ENCODE peak calls at places on chromosome 20, in eight cellular contexts. L, N, G, B, D, Y, M and I are unnamed samples.

GRCh38 chr20:5113615-5113986 is 6.2 kb downstream of the PCNA start:
- DNase-seq in L (no peak), N (no peak), G (no peak), B (no peak), D (no peak), Y (no peak), M (no peak), I (no peak)

GRCh38 chr20:45445805-45446562 is 23.6 kb upstream of the WFDC2 start:
- DNase-seq in L (no peak), N (no peak), G (no peak), B (peak; percentile 82), D (no peak), Y (peak; percentile 45), M (no peak), I (peak; percentile 45)

GRCh38 chr20:50508171-50508761 is 1.9 kb upstream of the PTPN1 start:
- DNase-seq in L (no peak), N (no peak), G (no peak), B (no peak), D (no peak), Y (no peak), M (peak; percentile 15), I (no peak)

GRCh38 chr20:3890410-3890751 is 1.2 kb downstream of the PANK2 start:
- DNase-seq in L (peak; percentile 56), N (no peak), G (no peak), B (peak; percentile 46), D (no peak), Y (no peak), M (peak; percentile 48), I (no peak)

GRCh38 chr20:43751167-43752050 is 24.6 kb upstream of the GTSF1L start:
- DNase-seq in L (peak; percentile 92), N (no peak), G (no peak), B (no peak), D (no peak), Y (no peak), M (no peak), I (peak; percentile 72)

GRCh38 chr20:3744806-3745685 is 12.6 kb downstream of the HSPA12B start:
- DNase-seq in L (no peak), N (peak; percentile 90), G (peak; percentile 83), B (peak; percentile 94), D (peak; percentile 61), Y (peak; percentile 88), M (peak; percentile 80), I (no peak)

GRCh38 chr20:25336561-25337422 is 53.8 kb downstream of the ABHD12 start:
- DNase-seq in L (peak; percentile 35), N (no peak), G (no peak), B (peak; percentile 33), D (no peak), Y (no peak), M (no peak), I (no peak)

GRCh38 chr20:5480824-5481600 is 164.3 kb upstream of the PROKR2 start:
- DNase-seq in L (no peak), N (peak; percentile 28), G (no peak), B (no peak), D (no peak), Y (no peak), M (no peak), I (no peak)

GRCh38 chr20:46683939-46684750 is 5.1 kb downstream of the TP53RK start:
- DNase-seq in L (peak; percentile 80), N (peak; percentile 69), G (no peak), B (no peak), D (peak; percentile 54), Y (no peak), M (peak; percentile 72), I (no peak)

GRCh38 chr20:37976862-37977261 is 56.4 kb downstream of the TTI1 start:
- DNase-seq in L (no peak), N (no peak), G (no peak), B (no peak), D (no peak), Y (no peak), M (no peak), I (no peak)

GRCh38 chr20:2663364-2663886 is 591 bp downstream of the IDH3B start:
- DNase-seq in L (no peak), N (no peak), G (no peak), B (no peak), D (no peak), Y (no peak), M (no peak), I (no peak)

GRCh38 chr20:2659547-2659946 is 4.5 kb downstream of the IDH3B start:
- DNase-seq in L (no peak), N (no peak), G (no peak), B (no peak), D (no peak), Y (no peak), M (no peak), I (no peak)

GRCh38 chr20:2658414-2659354 is 5.3 kb downstream of the IDH3B start:
- DNase-seq in L (no peak), N (no peak), G (no peak), B (peak; percentile 52), D (no peak), Y (no peak), M (no peak), I (no peak)

DNA sequence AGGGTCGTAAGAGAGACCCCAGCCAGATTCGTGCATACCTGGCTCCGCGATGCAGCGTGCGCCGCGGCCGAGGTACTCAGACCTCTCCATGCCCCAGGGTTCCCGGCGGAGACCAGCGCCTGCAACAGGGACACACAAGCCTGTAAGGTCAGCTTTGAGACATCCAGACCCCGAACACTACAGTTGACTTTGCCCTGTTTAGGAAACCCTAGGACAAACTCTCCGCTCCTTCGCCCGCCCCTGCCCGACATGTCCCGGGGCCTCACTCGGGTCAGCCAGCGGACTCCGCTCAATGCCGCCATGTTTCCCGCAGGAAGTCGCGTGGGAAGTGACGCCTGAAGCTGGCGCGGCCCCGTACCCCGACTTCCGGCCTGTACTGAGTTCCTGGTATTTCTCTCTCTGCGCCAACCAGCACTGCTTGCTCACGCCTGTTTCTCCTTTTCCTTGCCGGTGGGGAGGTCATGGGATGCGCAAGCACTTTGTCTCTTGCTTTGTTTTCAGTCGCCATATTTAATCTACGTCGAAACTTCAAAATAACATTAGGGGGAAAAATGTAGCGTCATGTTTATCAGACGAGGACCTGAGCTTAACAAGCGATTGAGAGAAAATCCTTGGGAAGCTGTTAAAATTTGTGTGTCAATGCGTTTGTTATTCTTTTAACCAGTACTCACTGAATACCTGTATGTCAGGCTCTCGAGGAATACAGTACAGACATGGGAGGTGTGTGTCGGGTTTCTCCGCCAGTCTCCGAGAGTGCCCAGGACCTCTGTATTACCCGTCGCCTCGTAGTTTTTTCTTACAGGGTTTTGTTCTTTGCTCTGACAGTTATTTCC is at the start of gene IDH3B:
- DNase-seq in L (peak; percentile 94), N (peak; percentile 95), G (peak; percentile 94), B (peak; percentile 96), D (peak; percentile 91), Y (peak; percentile 71), M (peak; percentile 97), I (peak; percentile 77)
- TF ChIP-seq POLR2A in L (peak; percentile 91), N (peak; percentile 72), G (peak; percentile 80), B (peak; percentile 89), D (peak; percentile 92), Y (peak; percentile 69), M (peak; percentile 81), I (peak; percentile 81)

GRCh38 chr20:64022671-64023070 is 13.3 kb upstream of the C20orf204 start:
- DNase-seq in L (no peak), N (no peak), G (no peak), B (no peak), D (no peak), Y (no peak), M (no peak), I (no peak)

GRCh38 chr20:64024141-64024990 is 11.6 kb upstream of the C20orf204 start:
- DNase-seq in L (no peak), N (no peak), G (no peak), B (no peak), D (no peak), Y (no peak), M (no peak), I (no peak)

GRCh38 chr20:64025826-64026412 is 10.1 kb upstream of the C20orf204 start:
- DNase-seq in L (no peak), N (no peak), G (no peak), B (no peak), D (no peak), Y (no peak), M (no peak), I (no peak)

GRCh38 chr20:64023278-64024140 is 12.5 kb upstream of the C20orf204 start:
- DNase-seq in L (no peak), N (no peak), G (no peak), B (no peak), D (no peak), Y (no peak), M (no peak), I (no peak)

DNA sequence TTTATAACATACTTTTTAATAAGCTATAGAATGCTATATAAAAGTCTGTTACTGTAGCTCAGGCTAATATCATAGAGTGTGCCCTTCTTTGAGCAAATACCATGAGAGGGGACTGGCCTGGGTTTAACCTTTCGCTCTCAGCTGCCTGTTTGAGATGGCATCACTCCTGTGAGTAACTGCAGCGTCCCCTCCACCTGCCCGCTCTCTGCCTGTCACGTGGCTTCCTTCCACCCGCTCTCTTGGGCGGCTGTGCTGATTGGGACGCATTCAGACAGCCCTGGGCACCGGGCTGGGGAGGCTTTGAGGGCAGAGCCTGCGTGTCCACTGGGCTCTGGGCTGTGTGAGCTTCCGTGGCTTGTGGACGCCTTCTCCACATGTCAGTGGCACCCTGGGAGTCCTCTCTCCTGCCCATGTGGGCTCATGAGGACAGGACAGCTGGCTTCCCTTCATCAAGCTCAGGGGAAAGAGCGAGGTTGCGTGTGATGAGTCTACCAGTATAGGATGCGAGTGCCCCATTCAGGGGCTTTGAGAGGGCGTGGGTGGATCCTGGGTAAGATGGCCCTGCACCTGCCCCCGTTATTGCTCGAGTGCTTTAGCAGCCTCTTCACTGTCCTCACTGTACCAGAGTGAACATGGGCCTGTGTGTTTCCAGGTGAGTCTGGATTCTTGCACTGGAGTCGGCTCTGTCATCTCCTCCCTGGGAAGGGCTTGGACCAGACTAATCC is 10.7 kb upstream of the C20orf204 start:
- DNase-seq in L (no peak), N (no peak), G (no peak), B (no peak), D (no peak), Y (no peak), M (no peak), I (no peak)
- TF ChIP-seq POLR2A in L (no peak), N (no peak), G (no peak), B (no peak), D (no peak), Y (no peak), M (no peak), I (no peak)

DNA sequence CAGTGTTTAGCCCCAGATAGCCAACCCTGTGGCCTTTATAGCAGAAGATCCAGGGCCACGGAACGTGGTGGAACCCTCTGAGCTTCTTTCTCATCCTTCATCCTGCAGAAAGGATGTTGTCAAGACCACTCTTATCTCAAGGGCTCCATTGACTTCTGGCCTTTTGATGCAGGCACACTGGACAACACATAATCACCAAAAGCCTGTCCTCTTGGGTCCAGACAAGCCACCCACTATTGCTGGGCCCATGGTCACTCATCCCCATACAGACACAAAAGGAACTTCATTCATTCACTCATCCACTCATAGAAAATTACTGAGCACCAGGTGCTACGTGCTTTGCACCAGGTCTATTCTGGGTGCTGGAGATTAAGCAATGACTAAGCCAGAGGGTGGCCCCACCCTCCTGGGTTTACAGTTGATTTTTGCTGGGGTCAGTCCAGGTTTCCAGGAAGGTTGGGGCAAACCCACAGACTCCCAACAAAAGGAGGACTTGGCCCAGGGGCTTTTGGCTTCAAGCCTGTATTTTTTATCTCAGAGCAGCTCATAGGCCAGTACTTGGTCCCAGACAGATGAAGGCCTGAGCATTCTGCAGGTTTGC is 2.4 kb downstream of the CST8 start:
- DNase-seq in L (no peak), N (no peak), G (no peak), B (no peak), D (no peak), Y (no peak), M (no peak), I (no peak)
- TF ChIP-seq POLR2A in L (no peak), N (no peak), G (no peak), B (no peak), D (no peak), Y (no peak), M (no peak), I (no peak)

GRCh38 chr20:18056174-18057105 is 1.3 kb downstream of the OVOL2 start:
- DNase-seq in L (no peak), N (no peak), G (no peak), B (no peak), D (no peak), Y (no peak), M (no peak), I (no peak)
- TF ChIP-seq POLR2A in L (no peak), N (no peak), G (no peak), B (no peak), D (no peak), Y (no peak), M (no peak), I (no peak)